ENCODE peak calls at places on chromosomes 3 and 15, in ten cellular contexts. S is lung, Q is tibial nerve, K is H9, R is left ventricle myocardium inferior, Z is ovary, T is astrocyte, I is H1, C is upper lobe of left lung, B is HepG2. E is an unnamed sample.

GRCh38 chr3:27279153-27279552 is 90.0 kb downstream of the NEK10 start:
- DNase-seq in S (no peak), Q (no peak), K (no peak), R (no peak), Z (no peak), T (no peak), I (no peak), C (no peak), B (no peak), E (no peak)

GRCh38 chr15:49621327-49622210 is 721 bp downstream of the DTWD1 start:
- DNase-seq in S (no peak), Q (no peak), K (no peak), R (no peak), Z (no peak), T (peak; percentile 23), I (no peak), C (no peak), B (no peak), E (no peak)

GRCh38 chr3:156837130-156837529 is 11.0 kb downstream of the LEKR1 start:
- DNase-seq in S (no peak), Q (no peak), K (no peak), R (no peak), Z (no peak), T (peak; percentile 33), I (no peak), C (no peak), B (no peak), E (no peak)

GRCh38 chr15:40595219-40595618 is 1.2 kb downstream of the KNL1 start:
- DNase-seq in S (no peak), Q (no peak), K (no peak), R (no peak), Z (no peak), T (no peak), I (no peak), C (no peak), B (no peak), E (no peak)

GRCh38 chr3:21140785-21141184 is 610.2 kb downstream of the ZNF385D start:
- DNase-seq in S (no peak), Q (no peak), K (no peak), R (no peak), Z (no peak), T (no peak), I (no peak), C (no peak), B (no peak), E (no peak)

GRCh38 chr3:131216801-131217200 is 164.8 kb upstream of the NUDT16 start:
- DNase-seq in S (no peak), Q (no peak), K (peak; percentile 55), R (no peak), Z (peak; percentile 43), T (peak; percentile 83), I (no peak), C (no peak), B (peak; percentile 28), E (peak; percentile 82)

GRCh38 chr3:72797773-72798543 is 50.3 kb downstream of the SHQ1 start:
- DNase-seq in S (no peak), Q (no peak), K (no peak), R (peak; percentile 59), Z (peak; percentile 37), T (peak; percentile 36), I (no peak), C (no peak), B (peak; percentile 5), E (no peak)

GRCh38 chr15:99322643-99323405 is 71.5 kb downstream of the LRRC28 start:
- DNase-seq in S (no peak), Q (no peak), K (no peak), R (no peak), Z (no peak), T (peak; percentile 31), I (no peak), C (no peak), B (peak; percentile 53), E (no peak)

GRCh38 chr3:179954226-179954870 is 82.4 kb downstream of the PEX5L start:
- DNase-seq in S (no peak), Q (no peak), K (no peak), R (no peak), Z (no peak), T (no peak), I (no peak), C (no peak), B (no peak), E (no peak)

DNA sequence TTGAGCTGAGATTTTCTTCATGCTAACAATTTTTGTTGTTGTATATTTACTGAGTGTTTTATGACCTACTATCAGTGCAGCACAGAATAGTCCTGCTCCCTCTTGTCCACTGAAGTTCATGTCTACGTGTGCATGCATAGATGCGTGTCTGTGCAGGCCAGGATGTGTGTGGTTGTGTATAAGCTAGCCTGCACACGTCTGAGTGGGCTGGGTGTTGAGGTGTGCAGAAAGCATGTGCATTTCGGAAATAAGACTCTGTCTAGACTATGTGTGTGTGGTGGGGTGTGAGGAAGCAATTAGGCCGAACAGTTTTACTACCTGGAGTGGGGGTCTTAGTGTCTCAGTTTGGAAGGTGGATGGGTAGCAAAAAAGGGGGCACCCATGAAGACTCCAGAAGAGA is 39.2 kb downstream of the ATP2B2 start:
- DNase-seq in S (no peak), Q (no peak), K (no peak), R (no peak), Z (no peak), T (no peak), I (no peak), C (no peak), B (no peak), E (no peak)
- H3K4me1 ChIP-seq in S (no peaks in the 10 kb centered on the region), Q (no peaks in the 10 kb centered on the region), K (no peaks in the 10 kb centered on the region), R (peaks cover 8% of the 10 kb centered on the region), Z (no peaks in the 10 kb centered on the region), T (no peaks in the 10 kb centered on the region), I (peaks cover 9% of the 10 kb centered on the region), C (no peaks in the 10 kb centered on the region), B (peaks cover 26% of the 10 kb centered on the region), E (no peaks in the 10 kb centered on the region)

DNA sequence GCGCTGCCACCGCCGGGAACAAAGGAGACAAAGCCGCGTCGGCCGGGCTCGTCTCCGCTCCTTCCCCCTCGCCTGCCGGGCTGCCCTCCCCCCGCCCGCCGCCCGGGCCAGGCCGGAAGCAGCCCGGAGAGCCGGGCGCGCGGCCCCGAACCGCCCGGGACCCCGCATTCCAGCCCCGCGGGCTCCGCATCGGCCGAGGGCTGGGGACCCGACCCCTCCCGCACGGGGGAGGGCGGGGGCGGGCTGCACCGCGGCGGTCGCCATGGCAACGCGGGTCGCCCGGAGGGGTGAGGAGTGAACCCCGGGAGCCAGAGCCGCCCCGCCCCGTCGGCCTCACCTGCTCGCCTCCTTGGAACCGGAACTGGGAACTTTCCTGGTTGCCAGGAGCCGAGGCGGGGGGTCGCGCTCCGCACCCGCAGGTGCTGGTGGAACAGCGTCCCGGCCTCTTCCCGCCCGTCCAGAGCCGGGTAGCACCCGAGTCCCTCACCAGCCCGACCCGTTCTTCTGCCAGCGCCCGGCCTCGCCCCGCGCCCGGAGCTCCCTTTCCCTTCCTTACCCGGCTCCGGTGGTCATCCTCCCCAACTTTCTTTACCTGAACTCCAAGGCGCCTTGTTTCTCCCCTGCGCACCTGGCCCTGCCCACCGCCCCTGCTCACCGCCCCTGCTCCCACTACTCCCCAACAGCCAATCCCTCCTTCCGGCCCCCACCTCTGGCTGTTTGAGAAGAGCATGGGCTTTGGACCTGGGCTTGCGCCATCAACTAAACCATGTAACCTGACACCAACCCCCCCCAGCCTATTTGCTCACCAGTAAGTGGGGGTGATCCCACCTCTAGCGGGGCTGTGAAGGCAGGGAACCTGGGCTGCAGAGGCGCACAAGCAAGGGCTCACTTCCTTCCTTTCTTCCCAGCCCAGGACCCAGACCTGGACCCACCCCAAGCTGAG is at the start of gene PLXNB1:
- DNase-seq in S (peak; percentile 86), Q (peak; percentile 82), K (peak; percentile 97), R (peak; percentile 45), Z (peak; percentile 87), T (peak; percentile 75), I (peak; percentile 90), C (peak; percentile 93), B (peak; percentile 97), E (peak; percentile 85)
- H3K4me1 ChIP-seq in S (peaks cover 23% of the 10 kb centered on the region), Q (peaks cover 46% of the 10 kb centered on the region), K (peaks cover 13% of the 10 kb centered on the region), R (peaks cover 70% of the 10 kb centered on the region), Z (peaks cover 51% of the 10 kb centered on the region), T (peaks cover 61% of the 10 kb centered on the region), I (peaks cover 21% of the 10 kb centered on the region), C (peaks cover 29% of the 10 kb centered on the region), B (peaks cover 84% of the 10 kb centered on the region), E (no peaks in the 10 kb centered on the region)

GRCh38 chr3:120420855-120421570 is 29.8 kb downstream of the FSTL1 start:
- DNase-seq in S (no peak), Q (no peak), K (no peak), R (no peak), Z (no peak), T (peak; percentile 72), I (no peak), C (no peak), B (no peak), E (peak; percentile 73)

GRCh38 chr3:120418446-120418845 is 32.3 kb downstream of the FSTL1 start:
- DNase-seq in S (no peak), Q (no peak), K (no peak), R (no peak), Z (no peak), T (no peak), I (no peak), C (no peak), B (no peak), E (no peak)

GRCh38 chr3:120420360-120420759 is 30.4 kb downstream of the FSTL1 start:
- DNase-seq in S (no peak), Q (no peak), K (no peak), R (no peak), Z (no peak), T (no peak), I (no peak), C (no peak), B (no peak), E (no peak)

GRCh38 chr3:120418866-120419490 is 31.8 kb downstream of the FSTL1 start:
- DNase-seq in S (peak; percentile 52), Q (no peak), K (peak; percentile 76), R (peak; percentile 52), Z (no peak), T (no peak), I (no peak), C (peak; percentile 61), B (peak; percentile 76), E (no peak)

GRCh38 chr3:120419797-120420196 is 31.0 kb downstream of the FSTL1 start:
- DNase-seq in S (no peak), Q (no peak), K (no peak), R (peak; percentile 57), Z (no peak), T (no peak), I (no peak), C (no peak), B (no peak), E (no peak)
- H3K4me1 ChIP-seq in S (peaks cover 12% of the 10 kb centered on the region), Q (peaks cover 54% of the 10 kb centered on the region), K (peaks cover 6% of the 10 kb centered on the region), R (peaks cover 100% of the 10 kb centered on the region), Z (peaks cover 15% of the 10 kb centered on the region), T (peaks cover 50% of the 10 kb centered on the region), I (no peaks in the 10 kb centered on the region), C (peaks cover 52% of the 10 kb centered on the region), B (peaks cover 17% of the 10 kb centered on the region), E (peaks cover 96% of the 10 kb centered on the region)

DNA sequence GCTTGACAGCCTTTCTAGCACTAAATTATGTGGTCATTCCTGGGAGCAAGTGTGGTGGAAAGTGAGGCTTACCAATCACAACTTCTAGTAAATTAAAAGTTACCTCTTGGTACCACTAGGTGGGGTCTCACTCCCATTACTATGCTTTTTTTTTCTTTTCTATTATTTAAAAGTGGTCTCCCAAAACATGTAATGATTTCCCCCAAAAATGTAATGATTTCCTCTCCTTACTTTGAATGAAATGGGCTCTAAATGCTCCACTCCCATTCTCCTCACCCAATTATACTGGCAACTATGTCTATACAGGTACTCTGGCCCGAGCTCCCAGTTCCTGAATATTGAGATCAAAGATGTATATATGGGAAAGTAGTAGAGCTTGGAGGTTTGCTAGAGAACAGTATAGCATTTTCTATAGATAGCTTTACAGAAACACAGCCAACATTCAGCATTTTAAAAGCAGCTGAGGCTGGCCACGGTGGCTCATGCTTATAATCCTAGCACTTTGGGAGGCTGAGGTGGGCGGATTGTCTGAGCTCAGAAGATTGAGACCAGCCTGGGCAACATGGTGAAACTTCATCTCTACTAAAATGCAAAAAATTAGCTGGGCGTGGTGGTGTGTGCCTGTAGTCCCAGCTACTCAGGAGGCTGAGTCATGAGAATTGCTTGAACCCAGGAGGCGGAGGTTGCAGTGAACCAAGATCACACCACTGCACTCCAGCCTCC is 70.9 kb downstream of the DCUN1D1 start:
- DNase-seq in S (no peak), Q (no peak), K (no peak), R (no peak), Z (no peak), T (peak; percentile 16), I (no peak), C (no peak), B (no peak), E (no peak)
- H3K4me1 ChIP-seq in S (no peaks in the 10 kb centered on the region), Q (no peaks in the 10 kb centered on the region), K (no peaks in the 10 kb centered on the region), R (no peaks in the 10 kb centered on the region), Z (no peaks in the 10 kb centered on the region), T (no peaks in the 10 kb centered on the region), I (peaks cover 2% of the 10 kb centered on the region), C (no peaks in the 10 kb centered on the region), B (no peaks in the 10 kb centered on the region), E (no peaks in the 10 kb centered on the region)

E was measured in right atrium auricular region.